ENCODE peak calls at places on chromosomes 2 and 18, in four cellular contexts. D is HCT116, J is K562, H is HepG2. W is an unnamed sample.

GRCh38 chr18:34740724-34741123 is 30.6 kb downstream of the DTNA start:
- DNase-seq in D (no peak), J (no peak), H (no peak), W (no peak)

GRCh38 chr18:74266161-74266560 is 25.6 kb downstream of the CYB5A start:
- DNase-seq in D (no peak), H (peak; percentile 85), J (no peak), W (no peak)

GRCh38 chr2:618591-618990 is 58.6 kb downstream of the TMEM18 start:
- DNase-seq in H (no peak), J (no peak), D (no peak), W (no peak)

GRCh38 chr18:55384551-55385275 is 203.3 kb downstream of the TCF4 start:
- DNase-seq in D (no peak), J (peak; percentile 57), H (peak; percentile 7), W (peak; percentile 10)

GRCh38 chr2:236705295-236706114 is 135.9 kb downstream of the ACKR3 start:
- DNase-seq in J (no peak), D (no peak), H (no peak), W (no peak)

GRCh38 chr2:208062113-208062512 is 36.8 kb upstream of the PLEKHM3 start:
- DNase-seq in H (peak; percentile 71), J (peak; percentile 63), D (peak; percentile 26), W (no peak)

GRCh38 chr2:237432484-237433092 is 18.6 kb upstream of the COL6A3 start:
- DNase-seq in H (no peak), J (no peak), D (peak; percentile 15), W (no peak)

GRCh38 chr2:196592331-196592911 is 47.1 kb upstream of the CCDC150 start:
- DNase-seq in H (no peak), J (no peak), D (no peak), W (no peak)

GRCh38 chr18:62070306-62070705 is 116.5 kb downstream of the PIGN start:
- DNase-seq in H (no peak), D (no peak), J (no peak), W (no peak)

GRCh38 chr18:9455718-9456511 is 19.4 kb upstream of the RALBP1 start:
- DNase-seq in J (no peak), H (no peak), D (no peak), W (no peak)

GRCh38 chr2:225496548-225496947 is 97.0 kb downstream of the NYAP2 start:
- DNase-seq in D (no peak), H (no peak), J (no peak), W (no peak)

GRCh38 chr2:70983506-70984227 is 5.2 kb downstream of the ANKRD53 start:
- DNase-seq in J (no peak), D (no peak), H (no peak), W (no peak)

GRCh38 chr2:141522702-141523101 is 608.1 kb downstream of the LRP1B start:
- DNase-seq in D (no peak), J (no peak), H (no peak), W (no peak)

GRCh38 chr2:44772131-44772530 is 169.4 kb upstream of the SIX3 start:
- DNase-seq in J (no peak), D (no peak), H (no peak), W (no peak)

GRCh38 chr2:60861736-60862135 is 19.6 kb upstream of the REL start:
- DNase-seq in J (no peak), H (no peak), D (no peak), W (no peak)

GRCh38 chr2:101120124-101120996 is 30.8 kb downstream of the TBC1D8 start:
- DNase-seq in D (peak; percentile 85), J (no peak), H (peak; percentile 98), W (no peak)

GRCh38 chr18:14975431-14975830 is 227.5 kb downstream of the ANKRD30B start:
- DNase-seq in D (no peak), J (no peak), H (no peak), W (no peak)

GRCh38 chr18:14978191-14978590 is 230.2 kb downstream of the ANKRD30B start:
- DNase-seq in D (no peak), H (no peak), J (no peak), W (no peak)

GRCh38 chr18:14978962-14979535 is 231.1 kb downstream of the ANKRD30B start:
- DNase-seq in D (no peak), H (peak; percentile 23), J (peak; percentile 19), W (peak; percentile 82)

GRCh38 chr18:14974576-14974975 is 226.6 kb downstream of the ANKRD30B start:
- DNase-seq in J (no peak), D (no peak), H (no peak), W (no peak)

DNA sequence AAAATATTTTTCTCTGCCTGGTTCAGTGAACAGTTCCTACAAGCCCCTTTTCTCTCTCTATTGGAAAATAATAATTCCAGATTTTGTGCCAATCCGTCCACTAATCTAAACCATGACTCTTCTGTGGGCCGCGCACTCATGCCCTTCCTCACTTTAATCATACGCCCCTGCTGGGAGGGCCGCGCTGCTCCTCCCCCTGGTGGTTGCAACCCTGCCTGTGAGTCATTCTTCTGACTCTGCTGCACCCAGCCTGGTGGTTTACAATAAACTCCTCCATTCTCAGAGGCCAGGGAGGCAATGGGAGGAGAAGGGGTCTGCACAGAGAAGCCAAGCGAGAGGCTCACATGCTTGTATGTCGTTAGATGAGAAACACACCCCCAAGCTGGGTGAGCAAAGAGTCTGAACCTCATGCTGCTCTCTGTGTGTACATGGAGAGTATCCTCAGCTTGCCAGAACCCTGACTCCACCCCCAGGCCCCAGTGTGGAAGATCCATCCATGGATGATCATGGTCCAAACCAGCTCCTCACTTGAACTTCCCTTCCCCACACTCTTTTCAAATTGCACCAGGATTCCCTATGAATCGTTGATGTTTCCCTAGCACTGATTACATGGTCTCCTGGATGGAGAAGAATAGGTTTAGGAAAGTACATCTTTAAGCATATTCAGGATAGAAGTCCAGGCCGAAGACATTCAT is 228.9 kb downstream of the ANKRD30B start:
- DNase-seq in J (no peak), D (no peak), H (no peak), W (no peak)
- H3K9me3 ChIP-seq in J (no peaks in the 10 kb centered on the region), D (no peaks in the 10 kb centered on the region), H (no peaks in the 10 kb centered on the region), W (peaks cover 57% of the 10 kb centered on the region)

GRCh38 chr18:13004316-13004879 is 13.2 kb downstream of the CEP192 start:
- DNase-seq in J (no peak), H (no peak), D (no peak), W (no peak)

GRCh38 chr18:12998332-12999060 is 7.3 kb downstream of the CEP192 start:
- DNase-seq in H (no peak), D (no peak), J (no peak), W (no peak)

GRCh38 chr18:13006731-13007550 is 15.8 kb downstream of the CEP192 start:
- DNase-seq in J (no peak), H (no peak), D (no peak), W (no peak)

GRCh38 chr18:13005289-13005688 is 14.1 kb downstream of the CEP192 start:
- DNase-seq in J (no peak), H (no peak), D (no peak), W (no peak)

DNA sequence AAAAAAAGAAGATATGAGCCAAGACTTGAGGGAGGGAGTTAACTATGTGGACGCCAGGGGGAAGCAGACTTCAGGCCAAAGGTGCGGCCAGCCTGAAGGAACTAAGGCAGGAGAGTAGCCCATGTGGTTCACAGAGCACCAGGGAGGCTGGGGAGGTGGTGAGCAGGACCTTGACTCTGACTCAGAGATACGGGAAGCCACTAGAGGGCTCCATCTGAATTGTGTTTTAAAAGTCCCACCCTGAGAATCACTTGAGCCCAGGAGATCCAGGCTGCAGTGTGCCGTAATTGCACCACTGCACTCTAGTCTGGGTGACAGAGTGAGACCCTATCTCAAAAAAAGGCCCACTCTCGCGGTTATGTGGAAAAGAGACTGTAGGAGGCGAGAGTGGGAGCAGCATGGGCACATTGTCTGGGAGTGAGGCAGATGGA is 12.3 kb downstream of the CEP192 start:
- DNase-seq in H (peak; percentile 47), D (peak; percentile 78), J (peak; percentile 79), W (peak; percentile 79)
- TF ChIP-seq FOSL1 in H (no peak), D (no peak), J (no peak), W (no peak)

GRCh38 chr2:223465793-223466192 is 136.4 kb downstream of the SCG2 start:
- DNase-seq in D (no peak), J (no peak), H (no peak), W (no peak)
- H3K9me3 ChIP-seq in D (no peaks in the 10 kb centered on the region), J (no peaks in the 10 kb centered on the region), H (no peaks in the 10 kb centered on the region), W (no peaks in the 10 kb centered on the region)

GRCh38 chr2:174603280-174603679 is 5.7 kb upstream of the WIPF1 start:
- DNase-seq in D (peak; percentile 23), H (peak; percentile 38), J (peak; percentile 62), W (no peak)
- TF ChIP-seq FOSL1 in D (no peak), H (no peak), J (peak; percentile 53), W (no peak)

GRCh38 chr18:78720456-78721250 is 259.0 kb upstream of the SALL3 start:
- DNase-seq in J (no peak), D (no peak), H (no peak), W (peak; percentile 51)
- H3K9me3 ChIP-seq in J (no peaks in the 10 kb centered on the region), D (no peaks in the 10 kb centered on the region), H (no peaks in the 10 kb centered on the region), W (no peaks in the 10 kb centered on the region)

GRCh38 chr2:37918742-37919186 is 6.3 kb upstream of the RMDN2 start:
- DNase-seq in J (no peak), H (peak; percentile 99), D (no peak), W (no peak)
- TF ChIP-seq FOSL1 in J (no peak), H (no peak), D (no peak), W (no peak)

W was measured in H1.